ENCODE peak calls at places on chromosomes 4 and X, in six cellular contexts. C, S, R, Z, E and U are unnamed samples.

GRCh38 chrX:953879-954482 is 258.5 kb downstream of the CRLF2 start:
- DNase-seq in C (no peak), S (no peak), R (no peak), Z (no peak), E (no peak), U (no peak)

GRCh38 chr4:15043226-15043625 is 40.9 kb downstream of the CPEB2 start:
- DNase-seq in C (no peak), S (no peak), R (no peak), Z (no peak), E (no peak), U (peak)

GRCh38 chr4:86557526-86557925 is 36.6 kb upstream of the PTPN13 start:
- DNase-seq in C (no peak), S (no peak), R (peak), Z (no peak), E (peak), U (no peak)

GRCh38 chr4:3372933-3373465 is 68.8 kb upstream of the HGFAC start:
- DNase-seq in C (no peak), S (no peak), R (no peak), Z (peak), E (no peak), U (no peak)

GRCh38 chr4:41835321-41835995 is 86.9 kb upstream of the PHOX2B start:
- DNase-seq in C (no peak), S (no peak), R (no peak), Z (no peak), E (no peak), U (no peak)

GRCh38 chr4:11149612-11150259 is 279.0 kb downstream of the HS3ST1 start:
- DNase-seq in C (no peak), S (no peak), R (no peak), Z (no peak), E (no peak), U (no peak)

GRCh38 chrX:110657073-110657472 is 138.5 kb downstream of the CHRDL1 start:
- DNase-seq in C (no peak), S (no peak), R (no peak), Z (no peak), E (no peak), U (no peak)

GRCh38 chr4:15755781-15756180 is 22.3 kb upstream of the CD38 start:
- DNase-seq in C (no peak), S (no peak), R (no peak), Z (no peak), E (peak), U (no peak)

GRCh38 chrX:39619182-39620009 is 478.4 kb downstream of the BCOR start:
- DNase-seq in C (no peak), S (no peak), R (no peak), Z (no peak), E (no peak), U (peak)

GRCh38 chrX:14357314-14357713 is 172.0 kb upstream of the GLRA2 start:
- DNase-seq in C (no peak), S (no peak), R (peak), Z (no peak), E (no peak), U (no peak)

GRCh38 chrX:150715180-150715579 is 22.0 kb downstream of the MTMR1 start:
- DNase-seq in C (no peak), S (no peak), R (peak), Z (no peak), E (no peak), U (no peak)

GRCh38 chr4:15894393-15894792 is 44.1 kb downstream of the FGFBP1 start:
- DNase-seq in C (no peak), S (no peak), R (no peak), Z (no peak), E (no peak), U (no peak)

GRCh38 chr4:163548481-163549243 is 54.2 kb downstream of the TMA16 start:
- DNase-seq in C (no peak), S (no peak), R (peak), Z (no peak), E (peak), U (peak)

GRCh38 chr4:82491251-82491960 is 61.0 kb downstream of the ENOPH1 start:
- DNase-seq in C (no peak), S (no peak), R (no peak), Z (no peak), E (no peak), U (no peak)

GRCh38 chr4:34935739-34936138 is 1308.6 kb downstream of the ARAP2 start:
- DNase-seq in C (no peak), S (no peak), R (no peak), Z (no peak), E (no peak), U (no peak)

GRCh38 chrX:15988661-15989603 is 134.3 kb upstream of the AP1S2 start:
- DNase-seq in C (no peak), S (no peak), R (peak), Z (no peak), E (peak), U (peak)

GRCh38 chrX:112967341-112967740 is 126.7 kb upstream of the AMOT start:
- DNase-seq in C (no peak), S (no peak), R (peak), Z (no peak), E (no peak), U (no peak)

GRCh38 chrX:133838761-133839676 is 146.4 kb downstream of the GPC3 start:
- DNase-seq in C (no peak), S (peak), R (peak), Z (no peak), E (peak), U (peak)

GRCh38 chr4:71595576-71596108 is 188.2 kb downstream of the GC start:
- DNase-seq in C (no peak), S (no peak), R (peak), Z (no peak), E (no peak), U (peak)

GRCh38 chr4:56757821-56758400 is 63.6 kb downstream of the SPINK2 start:
- DNase-seq in C (no peak), S (peak), R (no peak), Z (peak), E (peak), U (peak)

GRCh38 chr4:179625391-179625790 is 2183.2 kb upstream of the AGA start:
- DNase-seq in C (no peak), S (no peak), R (no peak), Z (no peak), E (peak), U (peak)

GRCh38 chr4:13988347-13989265 is 361.1 kb upstream of the BOD1L1 start:
- DNase-seq in C (no peak), S (no peak), R (peak), Z (no peak), E (peak), U (peak)

GRCh38 chr4:11073621-11074051 is 355.1 kb downstream of the HS3ST1 start:
- DNase-seq in C (no peak), S (peak), R (no peak), Z (peak), E (no peak), U (peak)

GRCh38 chr4:98784947-98785693 is 126.7 kb upstream of the TSPAN5 start:
- DNase-seq in C (no peak), S (no peak), R (no peak), Z (no peak), E (no peak), U (no peak)

GRCh38 chr4:39613093-39613656 is 25.5 kb downstream of the SMIM14 start:
- DNase-seq in C (no peak), S (no peak), R (peak), Z (no peak), E (peak), U (no peak)

GRCh38 chr4:184803133-184803532 is 22.6 kb downstream of the ACSL1 start:
- DNase-seq in C (no peak), S (no peak), R (no peak), Z (no peak), E (no peak), U (no peak)

GRCh38 chr4:100828986-100829685 is 311.3 kb upstream of the EMCN start:
- DNase-seq in C (no peak), S (no peak), R (no peak), Z (no peak), E (no peak), U (peak)

GRCh38 chr4:70855464-70855863 is 15.8 kb upstream of the GRSF1 start:
- DNase-seq in C (no peak), S (no peak), R (no peak), Z (no peak), E (no peak), U (no peak)

GRCh38 chrX:118824173-118824782 is 654 bp downstream of the ZCCHC12 start:
- DNase-seq in C (no peak), S (no peak), R (no peak), Z (no peak), E (no peak), U (no peak)

GRCh38 chr4:87465739-87466366 is 43.5 kb downstream of the NUDT9 start:
- DNase-seq in C (no peak), S (no peak), R (peak), Z (no peak), E (peak), U (peak)

GRCh38 chr4:140839888-140840790 is 84.0 kb upstream of the TBC1D9 start:
- DNase-seq in C (no peak), S (no peak), R (no peak), Z (no peak), E (peak), U (no peak)

GRCh38 chrX:9141496-9141895 is 107.6 kb upstream of the FAM9B start:
- DNase-seq in C (no peak), S (no peak), R (peak), Z (no peak), E (peak), U (peak)

GRCh38 chr4:40562681-40563080 is 67.0 kb downstream of the RBM47 start:
- DNase-seq in C (no peak), S (no peak), R (no peak), Z (no peak), E (no peak), U (no peak)

GRCh38 chr4:76886848-76887441 is 11.0 kb downstream of the SOWAHB start:
- DNase-seq in C (no peak), S (no peak), R (no peak), Z (no peak), E (no peak), U (no peak)

GRCh38 chr4:53656421-53656981 is 65.2 kb upstream of the LNX1 start:
- DNase-seq in C (no peak), S (no peak), R (no peak), Z (no peak), E (peak), U (peak)

GRCh38 chr4:33060873-33061542 is 2340.8 kb downstream of the PCDH7 start:
- DNase-seq in C (peak), S (peak), R (peak), Z (peak), E (peak), U (peak)

GRCh38 chr4:118756958-118757357 is 71.8 kb downstream of the METTL14 start:
- DNase-seq in C (no peak), S (no peak), R (no peak), Z (no peak), E (no peak), U (no peak)

GRCh38 chr4:3328814-3329663 is 36.2 kb downstream of the RGS12 start:
- DNase-seq in C (no peak), S (no peak), R (no peak), Z (no peak), E (no peak), U (no peak)

GRCh38 chr4:56229947-56230346 is 157.3 kb downstream of the AASDH start:
- DNase-seq in C (no peak), S (no peak), R (no peak), Z (no peak), E (no peak), U (no peak)

GRCh38 chr4:125758438-125758837 is 443.7 kb downstream of the FAT4 start:
- DNase-seq in C (no peak), S (no peak), R (no peak), Z (no peak), E (no peak), U (no peak)

GRCh38 chr4:138522366-138522765 is 280.2 kb upstream of the SLC7A11 start:
- DNase-seq in C (no peak), S (no peak), R (peak), Z (no peak), E (peak), U (peak)
- TF ChIP-seq CTCF in C (no peak), S (peak), R (peak), Z (no peak), E (peak), U (peak)

GRCh38 chr4:55123791-55124190 is 1.6 kb downstream of the KDR start:
- DNase-seq in C (no peak), S (no peak), R (no peak), Z (no peak), E (no peak), U (no peak)
- H3K4me3 ChIP-seq in C (no peak), S (peak), R (no peak), Z (no peak), E (no peak), U (peak)

GRCh38 chrX:8042304-8042703 is 115.1 kb upstream of the PNPLA4 start:
- DNase-seq in C (no peak), S (no peak), R (peak), Z (no peak), E (no peak), U (no peak)
- TF ChIP-seq CTCF in C (no peak), S (no peak), R (peak), Z (no peak), E (peak), U (no peak)

GRCh38 chrX:3351287-3351686 is 4.8 kb upstream of the MXRA5 start:
- DNase-seq in C (no peak), S (no peak), R (no peak), Z (no peak), E (no peak), U (no peak)

GRCh38 chrX:3348191-3348590 is 1.7 kb upstream of the MXRA5 start:
- DNase-seq in C (no peak), S (no peak), R (no peak), Z (no peak), E (no peak), U (no peak)

GRCh38 chrX:3346436-3347329 is at the start of gene MXRA5:
- DNase-seq in C (no peak), S (no peak), R (peak), Z (peak), E (peak), U (peak)

DNA sequence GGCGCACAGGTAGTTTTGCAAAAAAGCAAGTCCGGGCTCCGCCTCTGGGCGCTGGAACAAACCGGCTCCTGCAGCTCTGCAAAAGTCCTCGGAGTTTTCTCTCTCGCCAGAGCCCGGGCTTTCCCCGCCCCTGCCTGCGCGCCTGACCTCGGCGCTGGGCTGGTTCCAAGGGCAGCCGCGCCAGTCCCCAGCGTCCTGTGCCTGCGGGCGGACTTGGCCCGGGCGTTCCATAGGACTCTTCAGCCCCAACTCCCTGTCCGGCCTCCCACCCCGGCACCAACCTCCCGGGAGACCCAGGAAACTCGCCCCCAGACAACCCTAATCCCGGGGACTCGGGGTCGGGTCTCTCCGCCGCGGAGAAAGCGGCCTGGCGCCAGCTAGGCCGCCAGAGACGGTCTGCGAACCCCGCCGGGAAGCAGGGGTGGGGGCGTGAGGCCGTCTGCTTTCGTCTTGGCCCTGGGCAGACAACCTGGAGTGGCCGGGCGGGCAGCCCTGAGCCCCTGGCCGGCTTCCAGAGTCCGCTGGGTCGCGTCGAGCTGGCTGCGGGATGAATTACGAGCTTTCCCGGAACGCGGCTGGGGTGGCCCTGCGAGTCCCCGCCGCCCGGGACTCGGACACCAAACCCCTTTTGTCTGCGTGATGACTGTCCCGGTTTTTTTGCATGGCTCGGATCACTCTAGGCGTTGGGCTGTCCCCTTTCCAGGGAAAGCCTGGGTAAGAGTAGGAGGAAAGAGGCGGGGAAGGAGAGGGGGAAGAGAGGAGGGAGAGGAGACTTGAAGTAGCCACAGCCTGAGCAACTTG is 971 bp downstream of the MXRA5 start:
- DNase-seq in C (no peak), S (no peak), R (peak), Z (peak), E (no peak), U (peak)
- H3K4me3 ChIP-seq in C (no peak), S (peak), R (peak), Z (peak), E (peak), U (no peak)

GRCh38 chrX:108165349-108166111 is 74.0 kb downstream of the ATG4A start:
- DNase-seq in C (no peak), S (no peak), R (peak), Z (no peak), E (peak), U (peak)
- TF ChIP-seq CTCF in C (no peak), S (peak), R (peak), Z (peak), E (peak), U (peak)

DNA sequence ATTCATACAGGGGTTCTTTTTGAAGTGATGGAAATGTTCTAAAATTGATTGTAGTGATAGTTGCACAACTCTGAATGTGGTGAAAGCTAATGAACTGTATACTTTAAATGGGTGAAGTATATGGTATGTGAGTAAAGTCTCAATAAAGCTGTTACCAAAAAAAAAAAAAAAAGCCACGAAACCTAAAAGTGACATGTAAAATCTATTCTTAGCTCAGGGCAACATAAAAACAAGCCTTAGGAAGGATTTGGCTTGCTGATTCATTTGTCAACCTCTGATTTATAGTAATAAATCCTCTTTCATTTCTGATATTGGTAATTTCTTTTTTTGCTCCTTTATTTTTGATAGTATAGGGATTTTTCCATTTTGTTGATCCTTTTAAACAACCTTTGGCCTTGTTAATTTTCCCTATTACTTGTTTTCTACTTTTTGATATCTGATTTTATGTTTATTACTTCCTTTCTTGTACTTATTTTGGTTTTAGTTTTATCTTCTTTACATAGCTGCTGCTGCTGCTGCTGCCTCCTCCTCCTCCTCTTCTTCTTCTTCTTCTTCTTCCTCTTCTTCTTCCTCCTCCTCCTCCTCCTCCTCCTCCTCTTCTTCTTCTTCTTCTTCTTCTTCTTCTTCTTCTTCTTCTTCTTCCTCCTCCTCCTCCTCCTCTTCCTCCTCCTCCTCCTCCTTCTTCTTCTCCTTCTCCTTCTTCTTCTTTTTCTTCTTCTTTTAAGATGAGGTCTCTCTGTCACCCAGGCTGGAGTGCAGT is 79.4 kb downstream of the ADGRG4 start:
- DNase-seq in C (no peak), S (no peak), R (no peak), Z (no peak), E (no peak), U (no peak)
- H3K4me3 ChIP-seq in C (no peak), S (no peak), R (no peak), Z (no peak), E (no peak), U (no peak)

DNA sequence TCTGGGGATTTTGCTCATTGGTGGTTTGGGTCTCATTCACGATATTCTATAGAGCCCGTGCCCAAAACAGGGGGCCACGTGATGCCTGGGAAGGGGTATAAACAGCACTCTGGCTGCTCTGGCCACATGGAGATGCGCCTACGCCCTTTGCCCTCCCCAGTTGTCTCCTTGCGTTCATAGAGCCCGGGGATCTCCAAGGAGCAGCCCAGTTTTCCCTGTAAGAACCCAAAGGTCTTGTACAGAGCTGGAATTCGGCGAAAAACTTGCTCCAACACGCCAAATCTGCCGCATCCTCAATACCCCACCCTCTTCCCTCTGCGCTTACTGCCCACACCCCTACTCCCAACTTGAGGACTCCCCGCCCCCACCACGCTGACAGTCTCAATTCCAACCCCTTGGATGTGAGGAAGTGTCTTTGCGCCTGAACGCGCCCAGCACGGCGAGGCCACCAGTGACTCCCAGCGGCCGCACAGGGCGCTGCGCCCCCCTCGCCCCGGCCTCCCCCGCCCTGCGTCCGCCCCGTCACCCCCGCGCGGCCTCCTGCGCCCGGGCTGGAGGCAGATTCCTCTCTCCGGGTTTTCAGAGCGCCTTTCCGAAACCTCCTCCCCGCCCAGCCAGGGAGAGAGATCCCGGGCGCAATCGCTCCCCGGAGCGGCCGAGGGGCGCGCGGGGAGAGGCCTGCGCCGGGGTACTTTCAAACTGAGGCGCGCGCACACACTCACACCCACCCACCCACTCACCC is at the start of gene NHS:
- DNase-seq in C (peak), S (peak), R (peak), Z (peak), E (peak), U (peak)
- TF ChIP-seq CTCF in C (no peak), S (peak), R (peak), Z (peak), E (peak), U (peak)